ENCODE peak calls at places on chromosomes 11 and 22, in nine cellular contexts. Y is NT2/D1; T is suprapubic skin; K is CD4-positive, alpha-beta memory T cell; J is testis; H is lower lobe of right lung; D is neural progenitor cell; M is esophagus muscularis mucosa; U is colonic mucosa. Z is an unnamed sample.

GRCh38 chr11:35590412-35590811 is 27.8 kb upstream of the FJX1 start:
- DNase-seq in Y (no peak), T (no peak), K (no peak), J (no peak), H (no peak), D (no peak), M (no peak), U (no peak), Z (no peak)

GRCh38 chr11:95780544-95780943 is 9.0 kb downstream of the FAM76B start:
- DNase-seq in Y (no peak), T (no peak), K (no peak), J (no peak), H (no peak), D (no peak), M (no peak), U (no peak), Z (no peak)

GRCh38 chr11:101775033-101775432 is 139.8 kb upstream of the CEP126 start:
- DNase-seq in Y (no peak), T (no peak), K (no peak), J (no peak), H (no peak), D (no peak), M (no peak), U (no peak), Z (no peak)

GRCh38 chr22:37300551-37301017 is 18.3 kb downstream of the CYTH4 start:
- DNase-seq in Y (no peak), T (no peak), K (peak; percentile 46), J (no peak), H (no peak), D (no peak), M (no peak), U (no peak), Z (no peak)

GRCh38 chr11:41446566-41446965 is 12.9 kb downstream of the LRRC4C start:
- DNase-seq in Y (no peak), T (no peak), K (no peak), J (no peak), H (no peak), D (no peak), M (no peak), U (no peak), Z (no peak)

GRCh38 chr11:79304599-79305212 is 136.1 kb downstream of the TENM4 start:
- DNase-seq in Y (no peak), T (no peak), K (no peak), J (no peak), H (no peak), D (no peak), M (no peak), U (no peak), Z (no peak)

GRCh38 chr22:46149998-46150549 is at the start of gene PPARA:
- DNase-seq in Y (peak; percentile 23), T (peak; percentile 93), K (peak; percentile 86), J (peak; percentile 87), H (peak; percentile 94), D (peak; percentile 82), M (no peak), U (peak; percentile 94), Z (peak; percentile 67)

GRCh38 chr11:94657629-94658028 is 90.5 kb downstream of the PIWIL4 start:
- DNase-seq in Y (no peak), T (no peak), K (no peak), J (no peak), H (no peak), D (no peak), M (no peak), U (no peak), Z (no peak)

GRCh38 chr11:61669417-61669816 is 10.8 kb upstream of the DAGLA start:
- DNase-seq in Y (no peak), T (no peak), K (no peak), J (no peak), H (no peak), D (no peak), M (no peak), U (no peak), Z (no peak)

GRCh38 chr11:132072044-132072879 is 701.8 kb downstream of the NTM start:
- DNase-seq in Y (peak; percentile 15), T (no peak), K (no peak), J (no peak), H (no peak), D (no peak), M (no peak), U (no peak), Z (no peak)

GRCh38 chr11:111446404-111447152 is 65.6 kb downstream of the BTG4 start:
- DNase-seq in Y (peak; percentile 79), T (peak; percentile 88), K (peak; percentile 83), J (peak; percentile 88), H (peak; percentile 83), D (peak; percentile 85), M (peak; percentile 93), U (peak; percentile 90), Z (peak; percentile 82)

GRCh38 chr22:37669586-37669985 is 5.8 kb upstream of the LGALS1 start:
- DNase-seq in Y (no peak), T (no peak), K (no peak), J (no peak), H (no peak), D (no peak), M (no peak), U (no peak), Z (no peak)

GRCh38 chr11:27722117-27722844 is 22.0 kb upstream of the BDNF start:
- DNase-seq in Y (no peak), T (no peak), K (no peak), J (no peak), H (no peak), D (peak; percentile 58), M (no peak), U (no peak), Z (no peak)

DNA sequence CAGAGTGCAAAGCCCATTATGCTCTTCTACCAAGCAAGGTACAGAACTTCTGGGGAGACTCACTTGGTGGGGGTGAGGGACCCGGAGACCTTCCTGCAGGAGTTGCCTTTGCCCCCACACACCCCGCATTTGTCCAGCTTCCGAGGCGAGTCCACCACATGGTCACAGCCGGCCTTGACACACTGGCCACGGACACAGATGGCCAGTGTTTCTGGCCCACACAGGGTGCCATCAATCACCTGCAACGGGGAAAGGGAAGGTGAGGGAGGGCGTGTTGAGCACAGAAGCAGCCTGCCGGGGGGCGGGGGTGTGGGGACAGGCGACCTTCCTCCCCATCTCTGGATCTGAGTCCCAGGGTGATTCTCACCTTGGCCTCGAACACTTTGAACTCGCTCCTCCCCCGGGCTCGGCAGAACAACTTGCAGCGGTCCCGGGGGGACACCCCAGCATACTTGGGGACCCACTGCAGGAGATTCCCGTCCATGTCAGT is 20.0 kb downstream of the ADAMTS8 start:
- DNase-seq in Y (no peak), T (no peak), K (no peak), J (no peak), H (no peak), D (no peak), M (no peak), U (no peak), Z (no peak)
- H3K4me1 ChIP-seq in Y (peaks cover 8% of the 10 kb centered on the region), T (peaks cover 13% of the 10 kb centered on the region), K (no peaks in the 10 kb centered on the region), J (no peaks in the 10 kb centered on the region), H (no peaks in the 10 kb centered on the region), D (no peaks in the 10 kb centered on the region), M (peaks cover 12% of the 10 kb centered on the region), U (no peaks in the 10 kb centered on the region), Z (no peaks in the 10 kb centered on the region)

GRCh38 chr11:66692871-66693331 is 15.2 kb upstream of the RBM4B start:
- DNase-seq in Y (no peak), T (no peak), K (no peak), J (no peak), H (no peak), D (no peak), M (no peak), U (no peak), Z (no peak)

GRCh38 chr11:66694732-66695207 is 17.1 kb upstream of the RBM4B start:
- DNase-seq in Y (peak; percentile 91), T (peak; percentile 91), K (peak; percentile 80), J (peak; percentile 95), H (peak; percentile 88), D (peak; percentile 97), M (peak; percentile 95), U (peak; percentile 94), Z (peak; percentile 95)

GRCh38 chr11:66692446-66692845 is 14.8 kb upstream of the RBM4B start:
- DNase-seq in Y (no peak), T (no peak), K (no peak), J (no peak), H (no peak), D (no peak), M (no peak), U (no peak), Z (no peak)

GRCh38 chr11:66693356-66694055 is 15.8 kb upstream of the RBM4B start:
- DNase-seq in Y (no peak), T (no peak), K (no peak), J (no peak), H (no peak), D (no peak), M (no peak), U (no peak), Z (no peak)

DNA sequence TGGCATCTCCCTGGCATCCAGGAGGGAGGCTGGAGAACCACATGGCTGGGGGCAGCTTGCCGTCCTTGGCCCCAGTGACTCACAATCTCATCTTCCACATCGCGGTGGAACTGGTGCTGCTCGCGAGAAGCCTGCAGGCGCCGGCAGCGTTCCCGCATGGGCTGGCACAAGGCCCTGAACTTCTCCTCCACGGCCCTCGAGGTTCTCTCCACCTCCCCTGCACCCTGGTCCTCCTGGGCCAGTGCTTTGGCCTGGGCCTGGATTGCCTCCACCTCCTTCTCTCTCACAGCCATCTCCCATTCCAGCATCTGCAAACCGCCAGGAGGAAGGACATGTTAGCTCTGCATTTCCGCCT is 16.3 kb upstream of the RBM4B start:
- DNase-seq in Y (no peak), T (no peak), K (no peak), J (no peak), H (no peak), D (no peak), M (no peak), U (no peak), Z (no peak)
- H3K36me3 ChIP-seq in Y (peaks cover 87% of the 10 kb centered on the region), T (peaks cover 78% of the 10 kb centered on the region), K (no peaks in the 10 kb centered on the region), J (no peaks in the 10 kb centered on the region), H (no peaks in the 10 kb centered on the region), D (no peaks in the 10 kb centered on the region), M (no peaks in the 10 kb centered on the region), U (no peaks in the 10 kb centered on the region), Z (peaks cover 88% of the 10 kb centered on the region)

DNA sequence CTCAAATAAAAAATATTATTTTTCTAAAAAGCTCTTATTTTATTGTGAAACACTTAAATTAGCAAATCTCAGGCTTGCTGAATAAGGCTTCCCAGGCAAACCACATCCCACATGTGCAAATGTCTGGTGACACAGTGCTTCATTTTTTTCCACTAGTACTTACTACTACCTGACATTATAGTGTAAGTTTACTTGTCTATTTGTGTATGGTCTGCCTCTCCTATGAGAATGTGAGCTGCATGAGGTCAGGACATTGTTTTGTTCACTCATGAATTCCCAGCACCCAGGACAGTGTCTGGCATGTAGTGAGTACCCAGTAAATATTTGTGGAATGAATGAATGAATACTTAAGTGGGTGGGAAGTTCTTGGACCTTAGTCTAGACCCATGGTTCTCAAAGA is 103.1 kb downstream of the PTPRJ start:
- DNase-seq in Y (no peak), T (no peak), K (no peak), J (no peak), H (no peak), D (no peak), M (no peak), U (no peak), Z (no peak)
- H3K4me1 ChIP-seq in Y (no peaks in the 10 kb centered on the region), T (peaks cover 21% of the 10 kb centered on the region), K (peaks cover 9% of the 10 kb centered on the region), J (peaks cover 2% of the 10 kb centered on the region), H (peaks cover 32% of the 10 kb centered on the region), D (peaks cover 27% of the 10 kb centered on the region), M (peaks cover 14% of the 10 kb centered on the region), U (peaks cover 9% of the 10 kb centered on the region), Z (no peaks in the 10 kb centered on the region)

DNA sequence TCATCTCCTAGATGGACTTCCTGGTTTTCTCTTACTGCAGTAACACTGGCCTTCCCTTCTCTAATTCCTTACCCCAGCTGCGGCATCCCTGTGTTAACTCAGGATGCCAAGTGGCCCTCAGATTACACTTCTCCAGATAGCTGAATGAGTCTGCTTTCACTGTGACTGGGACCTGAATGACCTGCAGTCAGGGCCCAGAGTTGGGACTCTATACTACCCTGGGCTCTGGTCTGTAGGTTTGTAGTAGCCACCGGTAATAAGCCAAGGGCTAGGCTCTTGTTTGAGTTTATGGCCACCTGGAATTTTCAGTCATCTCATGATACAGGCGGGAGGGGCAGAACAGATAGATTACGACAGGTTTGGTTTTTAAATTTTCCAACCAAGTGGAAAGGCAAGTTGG is 24.1 kb downstream of the TUB start:
- DNase-seq in Y (no peak), T (no peak), K (no peak), J (no peak), H (no peak), D (no peak), M (peak; percentile 70), U (no peak), Z (no peak)
- H3K36me3 ChIP-seq in Y (peaks cover 70% of the 10 kb centered on the region), T (peaks cover 83% of the 10 kb centered on the region), K (peaks cover 5% of the 10 kb centered on the region), J (no peaks in the 10 kb centered on the region), H (peaks cover 29% of the 10 kb centered on the region), D (no peaks in the 10 kb centered on the region), M (peaks cover 59% of the 10 kb centered on the region), U (no peaks in the 10 kb centered on the region), Z (peaks cover 46% of the 10 kb centered on the region)

Z was measured in HAP-1.